ENCODE peak calls at places on chromosomes 2 and 18, in seven cellular contexts. O is lower lobe of right lung, G is tibial nerve, F is cardiac muscle cell, S is MM.1S, U is upper lobe of right lung, A is fibroblast of the aortic adventitia. Y is an unnamed sample.

GRCh38 chr2:107743274-107743673 is 83.4 kb upstream of the RGPD4 start:
- DNase-seq in O (no peak), G (no peak), F (no peak), S (no peak), U (no peak), A (no peak), Y (no peak)

GRCh38 chr2:216372761-216373291 is 543 bp upstream of the MARCHF4 start:
- DNase-seq in O (no peak), G (no peak), F (no peak), S (no peak), U (no peak), A (peak), Y (peak)

GRCh38 chr2:85698880-85699254 is 4.7 kb downstream of the GNLY start:
- DNase-seq in O (no peak), G (no peak), F (no peak), S (no peak), U (no peak), A (no peak), Y (no peak)

GRCh38 chr2:133411857-133412256 is 156.4 kb downstream of the NCKAP5 start:
- DNase-seq in O (no peak), G (no peak), F (no peak), S (no peak), U (no peak), A (no peak), Y (no peak)

GRCh38 chr2:164761737-164762460 is 79.7 kb downstream of the COBLL1 start:
- DNase-seq in O (no peak), G (no peak), F (no peak), S (no peak), U (no peak), A (no peak), Y (peak)

GRCh38 chr2:10901160-10901559 is 10.6 kb upstream of the KCNF1 start:
- DNase-seq in O (no peak), G (no peak), F (no peak), S (no peak), U (no peak), A (no peak), Y (peak)

GRCh38 chr2:98160574-98160973 is 73.6 kb downstream of the VWA3B start:
- DNase-seq in O (no peak), G (peak), F (peak), S (no peak), U (no peak), A (no peak), Y (no peak)

GRCh38 chr18:64137914-64138313 is 11.0 kb downstream of the LINC00305 start:
- DNase-seq in O (no peak), G (no peak), F (no peak), S (no peak), U (no peak), A (no peak), Y (no peak)

GRCh38 chr2:9601397-9601796 is 29.4 kb downstream of the YWHAQ start:
- DNase-seq in O (no peak), G (no peak), F (no peak), S (no peak), U (no peak), A (no peak), Y (no peak)

GRCh38 chr18:49728542-49728941 is 84.8 kb downstream of the ACAA2 start:
- DNase-seq in O (peak), G (no peak), F (peak), S (no peak), U (peak), A (peak), Y (peak)

GRCh38 chr2:76251342-76251741 is 540.6 kb upstream of the GCFC2 start:
- DNase-seq in O (no peak), G (no peak), F (no peak), S (no peak), U (no peak), A (no peak), Y (no peak)

GRCh38 chr2:230985519-230986231 is 10.2 kb upstream of the SPATA3 start:
- DNase-seq in O (no peak), G (no peak), F (no peak), S (no peak), U (no peak), A (no peak), Y (no peak)

GRCh38 chr2:195861821-195862220 is 204.8 kb downstream of the SLC39A10 start:
- DNase-seq in O (no peak), G (no peak), F (no peak), S (no peak), U (no peak), A (peak), Y (no peak)

GRCh38 chr2:136131961-136132839 is 14.3 kb upstream of the CXCR4 start:
- DNase-seq in O (peak), G (no peak), F (no peak), S (no peak), U (no peak), A (no peak), Y (no peak)

GRCh38 chr2:42053791-42054656 is 6.2 kb downstream of the PKDCC start:
- DNase-seq in O (no peak), G (no peak), F (peak), S (no peak), U (no peak), A (peak), Y (no peak)

GRCh38 chr2:38178556-38179419 is 102.8 kb upstream of the CYP1B1 start:
- DNase-seq in O (no peak), G (peak), F (no peak), S (no peak), U (no peak), A (peak), Y (peak)

GRCh38 chr2:23594079-23594494 is 209.1 kb downstream of the KLHL29 start:
- DNase-seq in O (peak), G (no peak), F (no peak), S (no peak), U (no peak), A (no peak), Y (no peak)

GRCh38 chr2:130963849-130964793 is 127.4 kb downstream of the ARHGEF4 start:
- DNase-seq in O (no peak), G (no peak), F (peak), S (no peak), U (no peak), A (no peak), Y (peak)
- H3K4me3 ChIP-seq in O (peak), G (no peak), F (peak), S (no peak), U (no peak), A (no peak), Y (no peak)

DNA sequence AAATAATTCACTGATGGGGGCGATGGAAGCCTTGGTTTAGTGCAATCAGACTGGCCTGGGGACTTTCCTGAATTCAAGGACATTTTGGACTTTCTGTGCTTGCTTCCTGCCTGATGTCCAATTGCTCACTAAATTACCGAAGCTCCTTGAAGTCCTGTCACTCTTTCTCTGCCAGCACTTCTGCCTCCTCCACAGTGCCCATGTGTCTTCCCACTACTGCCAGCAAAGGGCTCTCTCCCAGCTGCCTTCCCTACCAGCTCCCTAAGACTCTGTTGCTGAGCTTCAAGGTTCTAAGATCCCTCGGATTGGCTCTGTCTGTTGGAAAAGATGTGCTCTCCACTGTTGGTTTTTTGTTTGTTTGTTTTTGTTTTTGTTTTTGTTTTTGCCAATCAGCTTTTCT is 158.1 kb downstream of the MTCL1 start:
- DNase-seq in O (no peak), G (no peak), F (no peak), S (no peak), U (no peak), A (no peak), Y (no peak)
- TF ChIP-seq CTCF in O (no peak), G (no peak), F (no peak), S (no peak), U (no peak), A (no peak), Y (no peak)

DNA sequence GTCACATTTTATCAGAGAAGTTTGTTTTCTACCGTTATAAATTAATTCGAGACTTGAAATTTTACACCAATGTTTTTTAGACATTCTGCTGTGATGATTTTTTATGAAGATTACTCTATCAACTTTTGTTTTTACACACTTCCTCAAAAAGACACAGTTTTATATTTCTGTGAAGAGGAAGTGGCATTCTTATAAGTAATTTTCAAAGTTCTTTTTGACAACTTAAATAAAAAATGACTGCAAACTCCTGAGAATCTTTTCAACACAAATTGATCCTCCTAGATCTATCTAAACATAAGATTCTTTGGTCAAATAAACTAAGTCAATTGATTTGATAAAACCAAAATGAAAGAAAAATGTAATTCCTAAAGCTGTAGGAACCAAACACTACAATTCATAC is 13.7 kb downstream of the ANKRD44 start:
- DNase-seq in O (no peak), G (no peak), F (no peak), S (no peak), U (no peak), A (no peak), Y (no peak)
- H3K4me3 ChIP-seq in O (no peak), G (no peak), F (no peak), S (no peak), U (no peak), A (no peak), Y (no peak)

DNA sequence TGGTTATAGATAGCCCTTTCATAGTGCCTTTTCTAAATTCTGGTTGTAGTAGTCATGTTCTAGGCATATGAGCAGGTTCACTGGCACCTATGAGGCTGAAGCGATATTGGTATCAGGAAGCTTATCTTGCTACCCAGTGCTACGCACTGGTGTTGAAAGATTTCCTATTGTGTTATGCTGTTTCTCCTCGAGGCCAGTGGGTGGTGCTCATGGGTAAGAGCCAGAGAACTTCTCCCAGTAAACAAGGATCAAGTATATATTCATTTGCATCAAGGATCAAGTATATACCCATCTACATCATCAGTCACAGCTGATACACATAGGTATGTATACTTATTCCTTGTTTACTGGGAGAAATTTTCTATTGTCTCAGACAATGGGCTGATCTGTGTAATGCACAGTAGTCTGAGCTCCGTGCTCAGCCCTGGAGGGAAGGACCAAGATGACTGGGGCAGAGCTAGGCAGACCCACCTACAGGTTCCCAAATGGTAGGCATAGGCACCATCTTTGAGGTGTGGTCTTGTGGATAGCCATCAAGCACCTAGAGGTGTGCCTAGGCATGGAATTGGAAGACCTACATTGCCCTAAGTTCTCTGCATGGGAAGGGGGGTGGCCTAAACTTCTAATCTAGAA is 101.2 kb upstream of the GALNT13 start:
- DNase-seq in O (no peak), G (no peak), F (no peak), S (no peak), U (no peak), A (no peak), Y (peak)
- TF ChIP-seq CTCF in O (no peak), G (no peak), F (no peak), S (peak), U (peak), A (no peak), Y (peak)

DNA sequence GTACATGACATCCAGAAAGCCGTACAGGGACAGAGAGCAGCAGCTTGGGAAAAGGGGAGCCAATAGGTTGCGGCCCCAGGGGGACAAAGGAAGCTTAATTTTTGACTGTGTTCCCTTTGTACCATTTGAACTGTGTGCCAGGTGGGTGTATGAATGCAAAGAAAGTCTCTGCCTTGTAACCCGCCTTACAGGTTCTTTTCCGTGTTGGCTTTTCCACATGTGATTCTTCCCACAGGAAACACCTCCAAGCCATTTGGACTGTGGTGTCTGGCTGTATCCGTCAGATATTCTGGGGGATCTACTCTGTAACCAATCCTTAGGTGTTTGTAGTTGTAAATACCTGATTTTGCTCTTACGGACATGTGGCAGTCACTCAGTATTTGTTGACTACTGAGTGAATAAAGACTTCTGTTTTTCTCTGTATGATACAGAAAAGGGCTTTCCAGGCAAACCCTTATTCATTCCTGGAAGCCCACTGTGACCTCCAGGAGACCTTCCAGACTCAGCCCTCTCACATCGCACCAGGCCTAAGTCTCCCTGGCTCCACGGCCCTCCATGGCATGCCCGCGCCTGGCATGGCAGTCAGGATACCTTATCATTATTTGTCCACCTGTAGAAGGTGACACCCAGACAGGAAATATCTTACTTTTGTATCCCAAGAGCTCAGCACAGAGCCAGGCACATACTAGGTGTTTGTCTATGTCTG is 1.2 kb downstream of the LRRFIP1 start:
- DNase-seq in O (no peak), G (no peak), F (no peak), S (no peak), U (peak), A (no peak), Y (no peak)
- H3K4me3 ChIP-seq in O (peak), G (no peak), F (peak), S (no peak), U (peak), A (peak), Y (no peak)

DNA sequence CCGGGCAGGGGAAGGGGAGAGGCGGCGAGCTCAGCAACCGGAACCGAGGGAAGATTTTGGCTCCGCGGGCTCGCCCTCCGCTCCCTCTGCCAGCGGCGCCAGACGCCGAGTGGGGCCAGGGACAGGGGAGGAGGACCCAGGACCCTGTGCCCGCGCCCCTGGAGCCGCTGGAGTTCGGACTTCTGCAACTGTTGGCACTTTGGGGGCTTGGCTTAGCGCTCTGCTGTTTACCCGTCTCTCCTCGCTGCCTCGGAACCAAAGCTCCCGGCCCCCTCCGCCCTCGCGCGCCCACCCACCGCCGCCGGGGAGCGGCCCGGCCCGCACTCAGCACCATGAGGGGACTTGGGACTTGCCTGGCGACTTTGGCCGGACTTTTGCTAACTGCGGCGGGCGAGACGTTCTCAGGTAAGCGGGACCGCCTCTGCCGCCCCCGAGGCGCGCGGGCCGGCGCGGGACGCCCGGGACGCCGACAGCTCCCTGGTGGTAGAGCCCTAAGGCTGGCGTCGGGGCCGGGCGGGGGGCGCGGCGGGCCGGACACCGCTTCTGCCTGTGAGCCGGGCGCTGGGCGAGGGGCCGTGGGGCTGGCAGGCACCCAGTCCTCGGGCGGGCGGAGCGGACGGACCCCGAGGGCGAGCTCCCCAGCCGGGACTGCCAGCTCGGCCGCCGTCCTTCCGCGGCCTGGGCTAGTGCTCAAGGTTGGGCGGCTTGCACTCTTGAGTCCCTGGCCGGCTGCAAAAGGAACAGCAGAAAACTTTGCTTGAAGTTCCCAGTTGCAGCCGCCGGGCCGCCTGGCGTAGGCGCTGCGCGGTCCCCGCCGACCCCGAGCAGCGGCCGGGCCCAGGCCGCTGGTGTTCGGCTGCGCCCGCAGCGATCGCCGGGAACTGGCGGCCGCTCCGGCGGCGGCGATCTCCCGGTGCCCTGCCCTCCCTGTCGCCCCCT is 640 bp downstream of the PTPRM start:
- DNase-seq in O (peak), G (peak), F (peak), S (peak), U (peak), A (peak), Y (peak)
- TF ChIP-seq CTCF in O (no peak), G (no peak), F (no peak), S (no peak), U (peak), A (peak), Y (no peak)

GRCh38 chr2:191152841-191153240 is 2.0 kb upstream of the STAT4 start:
- DNase-seq in O (no peak), G (no peak), F (peak), S (peak), U (no peak), A (peak), Y (peak)

GRCh38 chr2:191148766-191149165 is 2.0 kb downstream of the STAT4 start:
- DNase-seq in O (no peak), G (no peak), F (no peak), S (no peak), U (no peak), A (peak), Y (no peak)

GRCh38 chr2:191150121-191150450 is 708 bp downstream of the STAT4 start:
- DNase-seq in O (no peak), G (no peak), F (no peak), S (peak), U (no peak), A (no peak), Y (no peak)

GRCh38 chr2:191150451-191151314 is at the start of gene STAT4:
- DNase-seq in O (peak), G (peak), F (peak), S (peak), U (peak), A (peak), Y (peak)

DNA sequence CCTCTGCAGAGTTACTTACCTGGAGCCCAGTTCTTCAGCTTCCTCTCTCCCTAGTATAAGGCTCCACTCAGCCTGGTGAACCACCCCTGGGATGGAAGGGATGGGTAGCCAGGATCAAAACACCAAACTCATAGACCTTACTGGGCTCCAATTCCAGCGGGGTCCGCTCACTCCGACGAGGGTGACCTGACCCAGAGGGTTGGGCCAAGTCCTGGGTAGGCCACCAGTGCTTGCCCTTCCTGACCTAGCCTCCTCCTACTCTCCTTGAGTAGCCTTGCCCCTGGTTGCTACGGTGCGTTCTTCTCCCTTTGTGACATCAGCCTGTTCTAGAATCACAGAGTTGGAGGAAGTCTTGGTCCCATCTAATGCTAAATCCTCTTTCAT is 513 bp upstream of the STAT4 start:
- DNase-seq in O (no peak), G (no peak), F (no peak), S (no peak), U (no peak), A (no peak), Y (no peak)
- H3K4me3 ChIP-seq in O (peak), G (peak), F (no peak), S (peak), U (peak), A (no peak), Y (peak)

Y was measured in epithelial cell of esophagus.